ENCODE peak calls at places on chromosome 6, in eight cellular contexts. A is BJ; D is T-helper 17 cell; H is activated CD4-positive, alpha-beta T cell treated with anti-CD3 and anti-CD28 coated beads, Interleukin-2, amount 50 U/mL, for 24 hours; R is A549; W is T-cell; J is NCI-H774; O is putamen. E is an unnamed sample.

GRCh38 chr6:126662966-126663365 is 323.1 kb downstream of the CENPW start:
- DNase-seq in A (no peak), D (no peak), H (no peak), R (no peak), W (no peak), J (no peak), O (no peak), E (no peak)

GRCh38 chr6:163878656-163879055 is 464.1 kb downstream of the QKI start:
- DNase-seq in A (no peak), D (no peak), H (no peak), R (no peak), W (no peak), J (no peak), O (no peak), E (no peak)

GRCh38 chr6:112780498-112781096 is 433.5 kb downstream of the RFPL4B start:
- DNase-seq in A (no peak), D (no peak), H (no peak), R (peak), W (no peak), J (peak), O (peak), E (peak)

GRCh38 chr6:156617376-156617775 is 159.8 kb upstream of the ARID1B start:
- DNase-seq in A (no peak), D (no peak), H (no peak), R (peak), W (no peak), J (no peak), O (no peak), E (no peak)

GRCh38 chr6:117521785-117522502 is 39.5 kb downstream of the DCBLD1 start:
- DNase-seq in A (no peak), D (no peak), H (no peak), R (peak), W (no peak), J (no peak), O (no peak), E (no peak)

GRCh38 chr6:154352898-154353585 is 3.6 kb downstream of the IPCEF1 start:
- DNase-seq in A (no peak), D (no peak), H (no peak), R (no peak), W (no peak), J (no peak), O (no peak), E (no peak)

GRCh38 chr6:91161246-91161645 is 574.4 kb upstream of the MAP3K7 start:
- DNase-seq in A (no peak), D (no peak), H (no peak), R (no peak), W (no peak), J (no peak), O (no peak), E (no peak)

GRCh38 chr6:107987805-107988204 is 29.8 kb upstream of the SEC63 start:
- DNase-seq in A (no peak), D (no peak), H (no peak), R (no peak), W (no peak), J (no peak), O (no peak), E (no peak)

GRCh38 chr6:87093651-87094050 is 1.3 kb downstream of the CGA start:
- DNase-seq in A (peak), D (no peak), H (no peak), R (no peak), W (no peak), J (no peak), O (no peak), E (no peak)

GRCh38 chr6:115618311-115618710 is 442.4 kb downstream of the FRK start:
- DNase-seq in A (no peak), D (no peak), H (no peak), R (no peak), W (no peak), J (no peak), O (no peak), E (no peak)